ENCODE peak calls at places on chromosome 9, in eight cellular contexts. W is activated CD8-positive, alpha-beta memory T cell treated with anti-CD3 and anti-CD28 coated beads for 24 hours; V is GM23338; D is IMR-90; H is NCI-H2171; P is activated gamma-delta T cell treated with anti-CD3 and anti-CD28 coated beads, Interleukin-2, amount 50 U/mL, for 16 hours; B is neuronal stem cell; X is activated CD4-positive, alpha-beta T cell treated with anti-CD3 and anti-CD28 coated beads, Interleukin-2, amount 50 U/mL, for 48 hours. K is an unnamed sample.

GRCh38 chr9:136021891-136022681 is 60.9 kb upstream of the UBAC1 start:
- DNase-seq in W (no peak), V (peak), D (no peak), H (no peak), P (no peak), B (no peak), X (no peak), K (no peak)

GRCh38 chr9:99296375-99296951 is 74.4 kb downstream of the SEC61B start:
- DNase-seq in W (peak), V (peak), D (no peak), H (peak), P (no peak), B (no peak), X (no peak), K (no peak)

GRCh38 chr9:80893190-80893589 is 796.2 kb downstream of the TLE1 start:
- DNase-seq in W (no peak), V (no peak), D (no peak), H (no peak), P (no peak), B (no peak), X (no peak), K (no peak)

GRCh38 chr9:87606921-87607521 is 109.4 kb downstream of the DAPK1 start:
- DNase-seq in W (no peak), V (no peak), D (peak), H (no peak), P (no peak), B (no peak), X (no peak), K (no peak)

GRCh38 chr9:92749071-92749933 is 15.3 kb downstream of the BICD2 start:
- DNase-seq in W (no peak), V (no peak), D (no peak), H (peak), P (no peak), B (no peak), X (no peak), K (no peak)

GRCh38 chr9:82797539-82797938 is 265.4 kb downstream of the RASEF start:
- DNase-seq in W (no peak), V (no peak), D (no peak), H (peak), P (no peak), B (no peak), X (no peak), K (peak)

GRCh38 chr9:134566196-134566822 is 75.3 kb upstream of the COL5A1 start:
- DNase-seq in W (no peak), V (no peak), D (no peak), H (no peak), P (no peak), B (no peak), X (no peak), K (no peak)

GRCh38 chr9:131418143-131419028 is 24.5 kb downstream of the PRRC2B start:
- DNase-seq in W (no peak), V (peak), D (peak), H (peak), P (no peak), B (no peak), X (no peak), K (peak)

GRCh38 chr9:6055213-6055612 is 39.8 kb upstream of the RANBP6 start:
- DNase-seq in W (no peak), V (peak), D (peak), H (no peak), P (peak), B (peak), X (no peak), K (peak)